ENCODE peak calls at places on chromosome 7, in seven cellular contexts. Q is ureter; P is Kasumi-1; R is NCI-H2081; J is left lung; W is stimulated activated CD8-positive, alpha-beta memory T cell treated with anti-CD3 and anti-CD28 coated beads, Interleukin-2, amount 100 ng/mL, for 48 hours; B is T1000. Y is an unnamed sample.

GRCh38 chr7:45917658-45918057 is 3.4 kb downstream of the IGFBP3 start:
- DNase-seq in Q (peak), P (peak), J (peak), B (peak), W (peak), R (peak), Y (peak)

GRCh38 chr7:6164491-6164890 is 107.9 kb downstream of the CYTH3 start:
- DNase-seq in R (no peak), B (no peak), W (no peak), Q (no peak), J (no peak), P (no peak), Y (no peak)

GRCh38 chr7:129388353-129389098 is 45.7 kb upstream of the STRIP2 start:
- DNase-seq in Q (no peak), J (no peak), R (no peak), B (no peak), P (no peak), W (no peak), Y (no peak)

GRCh38 chr7:15376601-15377000 is 185.2 kb downstream of the AGMO start:
- DNase-seq in W (no peak), J (no peak), Q (no peak), B (no peak), P (no peak), R (no peak), Y (no peak)

GRCh38 chr7:2105917-2106316 is 126.8 kb downstream of the MAD1L1 start:
- DNase-seq in R (no peak), B (no peak), Q (no peak), W (no peak), P (no peak), J (no peak), Y (no peak)

GRCh38 chr7:69060516-69060915 is 537.8 kb upstream of the AUTS2 start:
- DNase-seq in B (no peak), R (no peak), W (no peak), P (no peak), Q (no peak), J (no peak), Y (no peak)

GRCh38 chr7:130672146-130672545 is 3.6 kb upstream of the COPG2 start:
- DNase-seq in Q (no peak), W (no peak), P (no peak), J (no peak), B (no peak), R (no peak), Y (no peak)

GRCh38 chr7:171364-171904 is 20.9 kb upstream of the FAM20C start:
- DNase-seq in B (no peak), Q (no peak), P (no peak), W (no peak), R (no peak), J (peak), Y (no peak)

GRCh38 chr7:155919400-155920067 is 107.3 kb upstream of the SHH start:
- DNase-seq in R (no peak), W (no peak), J (no peak), Q (no peak), P (no peak), B (peak), Y (no peak)